ENCODE peak calls at places on chromosomes 13 and 19, in seven cellular contexts. U is IMR-90, M is H9, G is mesendoderm, Z is H1, L is neuronal stem cell, K is trophoblast cell. Y is an unnamed sample.

GRCh38 chr19:49595819-49596404 is 4.9 kb downstream of the PRR12 start:
- DNase-seq in U (no peak), M (no peak), G (no peak), Z (no peak), L (no peak), K (no peak), Y (no peak)

GRCh38 chr19:47239610-47240296 is 8.8 kb upstream of the BBC3 start:
- DNase-seq in U (peak), M (peak), G (no peak), Z (no peak), L (no peak), K (no peak), Y (no peak)

GRCh38 chr13:57877596-57877995 is 246.1 kb downstream of the PCDH17 start:
- DNase-seq in U (no peak), M (no peak), G (no peak), Z (no peak), L (no peak), K (no peak), Y (peak)

GRCh38 chr13:39023761-39024160 is 14.1 kb downstream of the PROSER1 start:
- DNase-seq in U (peak), M (no peak), G (peak), Z (no peak), L (no peak), K (peak), Y (peak)

GRCh38 chr19:44942067-44942571 is at the start of gene APOC4:
- DNase-seq in U (no peak), M (no peak), G (no peak), Z (no peak), L (no peak), K (no peak), Y (no peak)

GRCh38 chr13:30346789-30347167 is 39.4 kb upstream of the KATNAL1 start:
- DNase-seq in U (no peak), M (no peak), G (no peak), Z (no peak), L (no peak), K (no peak), Y (no peak)

GRCh38 chr13:32246468-32246867 is 68.7 kb downstream of the ZAR1L start:
- DNase-seq in U (peak), M (peak), G (peak), Z (peak), L (peak), K (peak), Y (peak)

GRCh38 chr13:73248711-73249580 is 190.1 kb downstream of the KLF5 start:
- DNase-seq in U (peak), M (peak), G (peak), Z (peak), L (no peak), K (peak), Y (peak)

GRCh38 chr19:53507523-53508442 is 30.2 kb upstream of the ZNF331 start:
- DNase-seq in U (peak), M (no peak), G (no peak), Z (no peak), L (no peak), K (peak), Y (no peak)

GRCh38 chr13:59480398-59480797 is 683.3 kb downstream of the DIAPH3 start:
- DNase-seq in U (no peak), M (no peak), G (peak), Z (no peak), L (no peak), K (no peak), Y (no peak)

GRCh38 chr13:20873348-20873747 is 29.2 kb downstream of the XPO4 start:
- DNase-seq in U (peak), M (no peak), G (peak), Z (no peak), L (peak), K (no peak), Y (peak)

GRCh38 chr19:19551862-19552192 is 13.8 kb downstream of the CILP2 start:
- DNase-seq in U (peak), M (no peak), G (no peak), Z (no peak), L (no peak), K (no peak), Y (no peak)

GRCh38 chr13:43008591-43008990 is 14.8 kb upstream of the DNAJC15 start:
- DNase-seq in U (no peak), M (no peak), G (no peak), Z (no peak), L (no peak), K (no peak), Y (no peak)

GRCh38 chr19:5003781-5004180 is 34.9 kb downstream of the KDM4B start:
- DNase-seq in U (no peak), M (no peak), G (no peak), Z (no peak), L (no peak), K (no peak), Y (no peak)

GRCh38 chr19:51354742-51355148 is 11.4 kb downstream of the ETFB start:
- DNase-seq in U (peak), M (peak), G (peak), Z (no peak), L (peak), K (no peak), Y (peak)

GRCh38 chr19:55597493-55597892 is 1.8 kb downstream of the FIZ1 start:
- DNase-seq in U (no peak), M (peak), G (no peak), Z (no peak), L (no peak), K (no peak), Y (no peak)

GRCh38 chr19:45253396-45254027 is 2.4 kb downstream of the MARK4 start:
- DNase-seq in U (peak), M (no peak), G (peak), Z (no peak), L (no peak), K (no peak), Y (no peak)

GRCh38 chr19:53971608-53972007 is 8.9 kb downstream of the CACNG8 start:
- DNase-seq in U (no peak), M (peak), G (no peak), Z (no peak), L (no peak), K (no peak), Y (no peak)

GRCh38 chr19:10467104-10467706 is 36.0 kb downstream of the KEAP1 start:
- DNase-seq in U (no peak), M (no peak), G (no peak), Z (no peak), L (no peak), K (no peak), Y (no peak)

GRCh38 chr13:98524793-98525192 is 52.1 kb downstream of the STK24 start:
- DNase-seq in U (no peak), M (no peak), G (no peak), Z (no peak), L (no peak), K (no peak), Y (no peak)

GRCh38 chr19:7415857-7416371 is 67.2 kb downstream of the ARHGEF18 start:
- DNase-seq in U (no peak), M (no peak), G (no peak), Z (no peak), L (no peak), K (no peak), Y (no peak)

GRCh38 chr19:9995079-9995478 is 15.2 kb downstream of the COL5A3 start:
- DNase-seq in U (no peak), M (no peak), G (no peak), Z (no peak), L (no peak), K (no peak), Y (no peak)

GRCh38 chr19:11203194-11204075 is 6.1 kb upstream of the KANK2 start:
- DNase-seq in U (peak), M (peak), G (peak), Z (peak), L (peak), K (peak), Y (peak)

GRCh38 chr19:44635581-44636438 is 7.9 kb upstream of the PVR start:
- DNase-seq in U (peak), M (no peak), G (no peak), Z (no peak), L (no peak), K (no peak), Y (no peak)

GRCh38 chr19:41443813-41444455 is 978 bp downstream of the ERICH4 start:
- DNase-seq in U (no peak), M (no peak), G (no peak), Z (no peak), L (no peak), K (no peak), Y (no peak)

GRCh38 chr13:79662882-79663281 is 181.9 kb downstream of the NDFIP2 start:
- DNase-seq in U (no peak), M (no peak), G (peak), Z (no peak), L (no peak), K (no peak), Y (peak)

GRCh38 chr19:6233051-6233826 is 46.5 kb downstream of the MLLT1 start:
- DNase-seq in U (peak), M (no peak), G (no peak), Z (no peak), L (no peak), K (no peak), Y (no peak)

GRCh38 chr13:60448907-60449510 is 52.0 kb downstream of the TDRD3 start:
- DNase-seq in U (peak), M (no peak), G (peak), Z (no peak), L (peak), K (no peak), Y (peak)

DNA sequence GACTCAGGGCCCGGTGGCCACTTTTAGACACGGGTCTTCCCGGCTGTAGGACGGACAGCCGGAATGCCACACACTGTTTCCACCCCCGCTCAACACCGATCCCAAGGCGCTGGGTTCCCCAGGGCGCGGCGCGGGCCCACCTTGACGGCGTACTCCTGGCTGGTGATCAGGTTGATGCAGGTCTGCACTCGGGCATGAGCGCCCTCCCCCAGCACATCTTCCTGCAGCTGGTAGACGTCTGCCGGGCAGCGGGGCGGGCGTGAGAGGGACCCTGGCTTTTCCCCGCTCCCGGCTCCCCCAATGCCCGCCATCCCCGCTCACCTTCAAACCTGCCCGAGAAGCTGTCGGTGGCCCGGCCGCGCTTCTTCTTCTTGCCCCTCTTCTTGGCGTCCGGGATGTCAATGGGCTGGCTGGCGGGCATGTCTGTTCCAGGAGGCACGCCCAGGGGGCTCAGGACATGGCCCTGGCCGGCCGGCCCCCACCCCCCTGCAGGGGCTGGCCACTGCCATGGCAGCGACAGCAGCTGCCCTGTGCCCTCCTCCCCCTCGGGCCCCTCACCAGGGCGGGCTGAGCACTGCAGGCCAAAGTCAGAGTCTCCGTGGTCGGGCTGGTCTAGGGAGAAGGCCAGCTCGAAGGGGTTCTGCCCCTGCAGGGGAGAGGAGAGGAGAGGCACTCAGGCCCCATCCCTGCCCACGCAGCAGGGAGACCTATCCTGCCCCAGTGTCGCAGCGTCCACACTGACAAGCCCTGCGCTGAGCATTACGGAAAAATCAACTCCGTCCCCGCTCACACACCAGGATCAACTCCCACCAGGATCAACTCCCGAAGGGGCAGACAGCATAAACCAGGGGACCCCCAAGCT is 4.8 kb downstream of the MKNK2 start:
- DNase-seq in U (no peak), M (peak), G (no peak), Z (no peak), L (no peak), K (no peak), Y (no peak)
- H4K8ac ChIP-seq in U (no peak), M (no peak), G (no peak), Z (no peak), L (no peak), K (no peak), Y (no peak)

GRCh38 chr19:33627526-33627925 is 5.8 kb downstream of the CHST8 start:
- DNase-seq in U (no peak), M (no peak), G (no peak), Z (no peak), L (no peak), K (no peak), Y (no peak)
- H4K8ac ChIP-seq in U (no peak), M (no peak), G (no peak), Z (no peak), L (no peak), K (no peak), Y (no peak)

GRCh38 chr13:64925284-64925683 is 2304.9 kb downstream of the PCDH9 start:
- DNase-seq in U (peak), M (peak), G (peak), Z (peak), L (peak), K (no peak), Y (peak)
- H4K8ac ChIP-seq in U (no peak), M (no peak), G (no peak), Z (no peak), L (no peak), K (no peak), Y (no peak)

GRCh38 chr13:77724092-77724491 is 26.6 kb downstream of the SLAIN1 start:
- DNase-seq in U (no peak), M (no peak), G (no peak), Z (no peak), L (no peak), K (no peak), Y (no peak)
- H4K8ac ChIP-seq in U (no peak), M (no peak), G (no peak), Z (no peak), L (no peak), K (no peak), Y (no peak)

GRCh38 chr13:26923824-26924605 is 163.4 kb upstream of the GPR12 start:
- DNase-seq in U (peak), M (no peak), G (no peak), Z (no peak), L (no peak), K (no peak), Y (peak)
- H4K8ac ChIP-seq in U (no peak), M (no peak), G (no peak), Z (no peak), L (no peak), K (no peak), Y (no peak)